ENCODE peak calls at places on chromosomes 16 and 17, in nine cellular contexts. One of them, this sample, is unnamed.

GRCh38 chr17:56600246-56600645 is 6.7 kb downstream of the NOG start:
- DNase-seq in GM23338: no peak
- DNase-seq in WTC11: no peak
- DNase-seq in tibial artery: no peak
- DNase-seq in esophagus muscularis mucosa: no peak
- DNase-seq in astrocyte of the cerebellum: no peak
- DNase-seq in endothelial cell of umbilical vein: no peak
- DNase-seq in cardiac fibroblast: no peak
- DNase-seq in cardiac muscle cell: no peak
- DNase-seq in this sample: no peak

GRCh38 chr16:12871784-12872183 is 29.6 kb upstream of the SHISA9 start:
- DNase-seq in GM23338: no peak
- DNase-seq in WTC11: no peak
- DNase-seq in tibial artery: no peak
- DNase-seq in esophagus muscularis mucosa: no peak
- DNase-seq in astrocyte of the cerebellum: no peak
- DNase-seq in endothelial cell of umbilical vein: no peak
- DNase-seq in cardiac fibroblast: no peak
- DNase-seq in cardiac muscle cell: no peak
- DNase-seq in this sample: no peak

GRCh38 chr17:74297941-74298340 is 23.9 kb downstream of the DNAI2 start:
- DNase-seq in GM23338: no peak
- DNase-seq in WTC11: no peak
- DNase-seq in tibial artery: no peak
- DNase-seq in esophagus muscularis mucosa: no peak
- DNase-seq in astrocyte of the cerebellum: no peak
- DNase-seq in endothelial cell of umbilical vein: no peak
- DNase-seq in cardiac fibroblast: no peak
- DNase-seq in cardiac muscle cell: no peak
- DNase-seq in this sample: no peak

GRCh38 chr17:83192161-83192788 is 112.9 kb downstream of the METRNL start:
- DNase-seq in GM23338: no peak
- DNase-seq in WTC11: peak
- DNase-seq in tibial artery: peak
- DNase-seq in esophagus muscularis mucosa: no peak
- DNase-seq in astrocyte of the cerebellum: no peak
- DNase-seq in endothelial cell of umbilical vein: no peak
- DNase-seq in cardiac fibroblast: peak
- DNase-seq in cardiac muscle cell: no peak
- DNase-seq in this sample: no peak

GRCh38 chr17:64145751-64146417 is 15.9 kb upstream of the ERN1 start:
- DNase-seq in GM23338: peak
- DNase-seq in WTC11: peak
- DNase-seq in tibial artery: peak
- DNase-seq in esophagus muscularis mucosa: peak
- DNase-seq in astrocyte of the cerebellum: peak
- DNase-seq in endothelial cell of umbilical vein: peak
- DNase-seq in cardiac fibroblast: peak
- DNase-seq in cardiac muscle cell: peak
- DNase-seq in this sample: peak

GRCh38 chr17:36723459-36723858 is 122.1 kb downstream of the MRM1 start:
- DNase-seq in GM23338: no peak
- DNase-seq in WTC11: no peak
- DNase-seq in tibial artery: no peak
- DNase-seq in esophagus muscularis mucosa: no peak
- DNase-seq in astrocyte of the cerebellum: no peak
- DNase-seq in endothelial cell of umbilical vein: no peak
- DNase-seq in cardiac fibroblast: no peak
- DNase-seq in cardiac muscle cell: no peak
- DNase-seq in this sample: no peak

GRCh38 chr17:39695089-39695474 is 4.8 kb upstream of the ERBB2 start:
- DNase-seq in GM23338: no peak
- DNase-seq in WTC11: no peak
- DNase-seq in tibial artery: no peak
- DNase-seq in esophagus muscularis mucosa: no peak
- DNase-seq in astrocyte of the cerebellum: no peak
- DNase-seq in endothelial cell of umbilical vein: no peak
- DNase-seq in cardiac fibroblast: no peak
- DNase-seq in cardiac muscle cell: no peak
- DNase-seq in this sample: no peak

GRCh38 chr17:50177983-50178834 is 12.4 kb downstream of the SGCA start:
- DNase-seq in GM23338: peak
- DNase-seq in WTC11: peak
- DNase-seq in tibial artery: peak
- DNase-seq in esophagus muscularis mucosa: peak
- DNase-seq in astrocyte of the cerebellum: peak
- DNase-seq in endothelial cell of umbilical vein: peak
- DNase-seq in cardiac fibroblast: peak
- DNase-seq in cardiac muscle cell: peak
- DNase-seq in this sample: peak

GRCh38 chr16:53756329-53756996 is 52.5 kb downstream of the FTO start:
- DNase-seq in GM23338: no peak
- DNase-seq in WTC11: no peak
- DNase-seq in tibial artery: no peak
- DNase-seq in esophagus muscularis mucosa: no peak
- DNase-seq in astrocyte of the cerebellum: no peak
- DNase-seq in endothelial cell of umbilical vein: no peak
- DNase-seq in cardiac fibroblast: no peak
- DNase-seq in cardiac muscle cell: no peak
- DNase-seq in this sample: no peak

GRCh38 chr17:33049781-33050414 is 58.3 kb downstream of the SPACA3 start:
- DNase-seq in GM23338: peak
- DNase-seq in WTC11: peak
- DNase-seq in tibial artery: peak
- DNase-seq in esophagus muscularis mucosa: peak
- DNase-seq in astrocyte of the cerebellum: peak
- DNase-seq in endothelial cell of umbilical vein: peak
- DNase-seq in cardiac fibroblast: peak
- DNase-seq in cardiac muscle cell: peak
- DNase-seq in this sample: no peak

GRCh38 chr17:50268632-50269287 is 5.5 kb upstream of the TMEM92 start:
- DNase-seq in GM23338: no peak
- DNase-seq in WTC11: no peak
- DNase-seq in tibial artery: no peak
- DNase-seq in esophagus muscularis mucosa: no peak
- DNase-seq in astrocyte of the cerebellum: no peak
- DNase-seq in endothelial cell of umbilical vein: peak
- DNase-seq in cardiac fibroblast: peak
- DNase-seq in cardiac muscle cell: no peak
- DNase-seq in this sample: no peak

GRCh38 chr17:42249681-42250446 is 26.3 kb downstream of the STAT5B start:
- DNase-seq in GM23338: no peak
- DNase-seq in WTC11: no peak
- DNase-seq in tibial artery: no peak
- DNase-seq in esophagus muscularis mucosa: no peak
- DNase-seq in astrocyte of the cerebellum: no peak
- DNase-seq in endothelial cell of umbilical vein: no peak
- DNase-seq in cardiac fibroblast: no peak
- DNase-seq in cardiac muscle cell: no peak
- DNase-seq in this sample: no peak

GRCh38 chr17:42253601-42254000 is 22.6 kb downstream of the STAT5B start:
- DNase-seq in GM23338: no peak
- DNase-seq in WTC11: no peak
- DNase-seq in tibial artery: no peak
- DNase-seq in esophagus muscularis mucosa: no peak
- DNase-seq in astrocyte of the cerebellum: no peak
- DNase-seq in endothelial cell of umbilical vein: no peak
- DNase-seq in cardiac fibroblast: no peak
- DNase-seq in cardiac muscle cell: no peak
- DNase-seq in this sample: no peak

GRCh38 chr17:42252528-42253172 is 23.5 kb downstream of the STAT5B start:
- DNase-seq in GM23338: no peak
- DNase-seq in WTC11: no peak
- DNase-seq in tibial artery: no peak
- DNase-seq in esophagus muscularis mucosa: no peak
- DNase-seq in astrocyte of the cerebellum: no peak
- DNase-seq in endothelial cell of umbilical vein: peak
- DNase-seq in cardiac fibroblast: peak
- DNase-seq in cardiac muscle cell: no peak
- DNase-seq in this sample: no peak

GRCh38 chr17:42253173-42253545 is 23.0 kb downstream of the STAT5B start:
- DNase-seq in GM23338: no peak
- DNase-seq in WTC11: no peak
- DNase-seq in tibial artery: no peak
- DNase-seq in esophagus muscularis mucosa: no peak
- DNase-seq in astrocyte of the cerebellum: no peak
- DNase-seq in endothelial cell of umbilical vein: no peak
- DNase-seq in cardiac fibroblast: no peak
- DNase-seq in cardiac muscle cell: no peak
- DNase-seq in this sample: no peak

DNA sequence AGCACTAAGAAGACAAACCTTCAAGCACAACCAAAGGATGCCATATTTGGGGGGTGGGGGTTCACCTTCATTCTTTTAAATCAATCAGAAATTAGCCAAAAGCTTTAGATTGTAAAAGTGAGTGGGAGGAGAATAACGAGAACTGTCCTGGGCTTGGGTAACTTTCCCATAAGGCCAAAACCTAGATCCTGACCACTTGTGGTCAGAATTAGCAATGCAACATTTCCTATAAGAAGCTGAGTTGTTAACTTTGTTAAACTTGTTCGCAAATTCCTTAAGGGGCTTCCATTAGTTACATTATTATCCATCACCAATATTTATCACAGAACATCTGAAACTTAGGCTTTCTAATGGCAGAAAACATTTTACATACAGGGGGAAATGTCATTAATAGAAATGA is 25.1 kb downstream of the STAT5B start:
- DNase-seq in GM23338: peak
- DNase-seq in WTC11: no peak
- DNase-seq in tibial artery: no peak
- DNase-seq in esophagus muscularis mucosa: no peak
- DNase-seq in astrocyte of the cerebellum: no peak
- DNase-seq in endothelial cell of umbilical vein: peak
- DNase-seq in cardiac fibroblast: peak
- DNase-seq in cardiac muscle cell: no peak
- DNase-seq in this sample: no peak
- TF ChIP-seq CTCF in GM23338: peak
- TF ChIP-seq CTCF in WTC11: no peak
- TF ChIP-seq CTCF in tibial artery: no peak
- TF ChIP-seq CTCF in esophagus muscularis mucosa: peak
- TF ChIP-seq CTCF in astrocyte of the cerebellum: peak
- TF ChIP-seq CTCF in endothelial cell of umbilical vein: no peak
- TF ChIP-seq CTCF in cardiac fibroblast: peak
- TF ChIP-seq CTCF in cardiac muscle cell: peak
- TF ChIP-seq CTCF in this sample: peak

DNA sequence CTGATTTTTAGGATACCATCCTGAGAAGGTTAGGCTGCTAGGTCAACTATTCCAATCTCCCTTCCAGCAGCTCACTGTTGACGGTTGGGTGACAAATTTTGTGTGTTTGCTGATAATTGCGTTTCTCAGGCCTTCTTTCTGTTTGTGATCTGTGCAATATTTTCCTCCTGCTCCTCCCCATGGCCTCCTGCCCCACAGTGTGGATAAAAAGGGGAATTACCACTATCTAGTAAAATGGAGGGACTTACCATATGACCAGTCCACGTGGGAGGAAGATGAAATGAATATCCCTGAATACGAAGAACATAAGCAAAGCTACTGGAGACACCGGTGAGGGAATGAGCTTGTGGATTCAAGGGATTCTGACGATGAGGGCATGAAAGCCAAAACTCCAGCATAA is 9.2 kb downstream of the CHD3 start:
- DNase-seq in GM23338: no peak
- DNase-seq in WTC11: no peak
- DNase-seq in tibial artery: no peak
- DNase-seq in esophagus muscularis mucosa: no peak
- DNase-seq in astrocyte of the cerebellum: no peak
- DNase-seq in endothelial cell of umbilical vein: peak
- DNase-seq in cardiac fibroblast: peak
- DNase-seq in cardiac muscle cell: peak
- DNase-seq in this sample: no peak
- TF ChIP-seq CTCF in GM23338: no peak
- TF ChIP-seq CTCF in WTC11: no peak
- TF ChIP-seq CTCF in tibial artery: peak
- TF ChIP-seq CTCF in esophagus muscularis mucosa: peak
- TF ChIP-seq CTCF in astrocyte of the cerebellum: peak
- TF ChIP-seq CTCF in endothelial cell of umbilical vein: peak
- TF ChIP-seq CTCF in cardiac fibroblast: peak
- TF ChIP-seq CTCF in cardiac muscle cell: peak
- TF ChIP-seq CTCF in this sample: peak

GRCh38 chr17:29165800-29166506 is 14.2 kb downstream of the MYO18A start:
- DNase-seq in GM23338: peak
- DNase-seq in WTC11: no peak
- DNase-seq in tibial artery: no peak
- DNase-seq in esophagus muscularis mucosa: no peak
- DNase-seq in astrocyte of the cerebellum: no peak
- DNase-seq in endothelial cell of umbilical vein: no peak
- DNase-seq in cardiac fibroblast: no peak
- DNase-seq in cardiac muscle cell: no peak
- DNase-seq in this sample: no peak
- TF ChIP-seq CTCF in GM23338: no peak
- TF ChIP-seq CTCF in WTC11: no peak
- TF ChIP-seq CTCF in tibial artery: no peak
- TF ChIP-seq CTCF in esophagus muscularis mucosa: no peak
- TF ChIP-seq CTCF in astrocyte of the cerebellum: no peak
- TF ChIP-seq CTCF in endothelial cell of umbilical vein: no peak
- TF ChIP-seq CTCF in cardiac fibroblast: no peak
- TF ChIP-seq CTCF in cardiac muscle cell: no peak
- TF ChIP-seq CTCF in this sample: no peak

GRCh38 chr16:83895942-83896341 is 3.0 kb upstream of the MLYCD start:
- DNase-seq in GM23338: no peak
- DNase-seq in WTC11: no peak
- DNase-seq in tibial artery: no peak
- DNase-seq in esophagus muscularis mucosa: no peak
- DNase-seq in astrocyte of the cerebellum: no peak
- DNase-seq in endothelial cell of umbilical vein: no peak
- DNase-seq in cardiac fibroblast: no peak
- DNase-seq in cardiac muscle cell: no peak
- DNase-seq in this sample: no peak
- TF ChIP-seq CTCF in GM23338: no peak
- TF ChIP-seq CTCF in WTC11: no peak
- TF ChIP-seq CTCF in tibial artery: no peak
- TF ChIP-seq CTCF in esophagus muscularis mucosa: no peak
- TF ChIP-seq CTCF in astrocyte of the cerebellum: no peak
- TF ChIP-seq CTCF in endothelial cell of umbilical vein: no peak
- TF ChIP-seq CTCF in cardiac fibroblast: no peak
- TF ChIP-seq CTCF in cardiac muscle cell: no peak
- TF ChIP-seq CTCF in this sample: no peak